ENCODE peak calls at places on chromosomes 12 and 14, in seven cellular contexts. X, Z, R, H, L, S and G are unnamed samples.

GRCh38 chr14:71532349-71532748 is 399.9 kb upstream of the RGS6 start:
- DNase-seq in H (no peak), R (no peak), L (no peak), X (peak; percentile 84), S (no peak), Z (no peak), G (no peak)

GRCh38 chr12:12538535-12538934 is 24.1 kb downstream of the DUSP16 start:
- DNase-seq in Z (no peak), X (no peak), R (no peak), S (no peak), L (no peak), H (no peak), G (no peak)

GRCh38 chr14:90624228-90624627 is 192.0 kb downstream of the TTC7B start:
- DNase-seq in X (peak; percentile 58), L (no peak), R (no peak), H (no peak), Z (peak; percentile 83), S (no peak), G (peak; percentile 61)

GRCh38 chr12:45540661-45541341 is 188.7 kb upstream of the ARID2 start:
- DNase-seq in H (no peak), S (no peak), X (no peak), Z (no peak), R (no peak), L (no peak), G (no peak)

GRCh38 chr14:60085085-60085484 is 6.6 kb upstream of the PCNX4 start:
- DNase-seq in Z (no peak), X (peak; percentile 71), H (no peak), L (no peak), S (no peak), R (no peak), G (no peak)

GRCh38 chr14:91416744-91417133 is 881 bp downstream of the CCDC88C start:
- DNase-seq in S (no peak), X (no peak), Z (no peak), H (no peak), L (no peak), R (no peak), G (no peak)

GRCh38 chr12:13198921-13199320 is 2.4 kb downstream of the EMP1 start:
- DNase-seq in Z (peak; percentile 46), S (no peak), X (peak; percentile 84), L (no peak), R (no peak), H (no peak), G (no peak)

GRCh38 chr12:124507188-124508109 is 60.0 kb downstream of the NCOR2 start:
- DNase-seq in R (no peak), L (no peak), S (no peak), Z (peak; percentile 89), X (peak; percentile 42), H (no peak), G (no peak)

GRCh38 chr12:67881565-67881964 is 107.7 kb upstream of the IFNG-AS1 start:
- DNase-seq in L (no peak), Z (no peak), S (no peak), X (no peak), R (no peak), H (no peak), G (no peak)

GRCh38 chr14:87873741-87874140 is 119.2 kb downstream of the GALC start:
- DNase-seq in S (no peak), R (no peak), H (no peak), X (peak; percentile 57), L (no peak), Z (no peak), G (no peak)

GRCh38 chr12:20436367-20436766 is 68.0 kb downstream of the PDE3A start:
- DNase-seq in R (no peak), H (no peak), Z (no peak), X (no peak), S (no peak), L (no peak), G (no peak)

GRCh38 chr12:94725375-94726168 is 75.2 kb upstream of the TMCC3 start:
- DNase-seq in R (peak; percentile 17), X (peak; percentile 66), H (no peak), S (no peak), L (no peak), Z (peak; percentile 47), G (no peak)

DNA sequence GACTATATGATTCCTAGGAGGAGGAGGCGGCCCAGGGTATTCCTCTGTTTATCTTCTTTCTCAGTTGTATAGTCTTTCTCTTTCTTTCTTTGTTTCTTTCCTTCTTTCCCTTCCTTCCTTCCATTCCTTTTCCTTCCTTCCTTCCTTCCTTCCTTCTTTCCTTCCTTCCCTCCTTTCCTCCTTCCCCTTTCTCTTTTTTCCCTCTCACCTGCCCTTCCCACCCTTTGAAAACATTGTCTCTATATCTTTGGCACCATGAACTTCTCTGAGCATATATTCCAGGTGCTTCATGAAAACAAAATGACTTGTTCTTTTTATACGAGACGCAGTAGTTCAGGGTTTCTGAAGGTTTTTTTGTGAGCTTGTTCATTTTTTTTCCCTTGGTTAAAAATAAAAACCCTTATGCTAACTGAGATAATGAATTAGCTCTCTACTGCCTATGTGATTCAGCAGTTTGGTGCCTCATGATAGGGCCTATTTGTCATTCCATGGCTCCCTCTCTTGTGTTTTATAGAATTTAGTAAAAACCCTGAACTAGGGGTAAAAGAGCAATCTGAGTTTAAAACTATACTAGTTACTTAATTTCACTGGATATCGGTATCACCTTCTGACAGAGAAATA is 3.2 kb upstream of the TESPA1 start:
- DNase-seq in S (no peak), R (no peak), L (no peak), H (no peak), X (no peak), Z (no peak), G (no peak)
- H3K27ac ChIP-seq in S (peak overlapping the region; percentile 36), R (no peak overlapping the region), L (no peak overlapping the region), H (no peak overlapping the region), X (no peak overlapping the region), Z (no peak overlapping the region), G (no peak overlapping the region)

GRCh38 chr12:3226285-3226684 is 149.1 kb downstream of the TSPAN9 start:
- DNase-seq in L (no peak), Z (peak; percentile 46), X (no peak), S (no peak), R (no peak), H (no peak), G (no peak)

GRCh38 chr12:3224530-3224903 is 147.3 kb downstream of the TSPAN9 start:
- DNase-seq in X (no peak), R (no peak), Z (no peak), H (no peak), S (no peak), L (no peak), G (no peak)

GRCh38 chr12:3225796-3226180 is 148.6 kb downstream of the TSPAN9 start:
- DNase-seq in X (no peak), H (no peak), S (no peak), Z (peak; percentile 83), R (no peak), L (no peak), G (no peak)

GRCh38 chr12:3223601-3224529 is 146.7 kb downstream of the TSPAN9 start:
- DNase-seq in Z (no peak), H (no peak), X (no peak), L (no peak), S (no peak), R (peak; percentile 70), G (no peak)

DNA sequence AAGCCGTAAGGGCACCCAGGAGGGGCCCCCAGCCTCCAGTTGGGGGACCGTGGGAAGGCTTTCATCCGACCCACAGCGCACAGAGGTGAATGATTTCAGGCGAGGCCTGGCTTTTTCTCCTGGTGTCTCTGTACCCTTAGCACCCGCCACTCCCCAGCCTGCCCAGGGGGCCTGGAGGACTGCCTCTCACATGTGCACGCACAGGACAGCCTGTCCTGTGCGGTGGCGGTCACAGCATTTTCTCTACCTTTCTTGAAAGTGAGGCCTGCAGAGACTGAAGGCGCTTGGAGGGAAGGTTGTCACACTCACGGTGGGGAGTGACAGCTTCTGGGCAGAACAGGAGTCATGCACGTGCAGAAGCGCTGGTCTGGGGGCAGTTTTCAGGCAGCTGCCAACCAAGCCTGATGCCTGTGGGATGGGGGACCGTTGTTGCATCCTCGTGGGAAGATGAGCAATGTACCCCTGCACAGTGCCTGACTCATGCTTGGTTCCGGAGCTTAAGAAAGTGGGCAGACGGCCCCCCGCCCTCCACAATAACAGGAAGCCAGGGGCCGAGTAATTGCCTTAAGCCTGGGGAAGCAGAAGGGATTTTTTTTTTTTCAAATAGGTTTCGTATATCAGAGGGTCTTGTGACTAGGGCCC is 148.1 kb downstream of the TSPAN9 start:
- DNase-seq in L (no peak), R (no peak), S (no peak), Z (peak; percentile 92), X (peak; percentile 42), H (no peak), G (no peak)
- H3K27ac ChIP-seq in L (no peak overlapping the region), R (peak overlapping the region; percentile 69), S (no peak overlapping the region), Z (peak overlapping the region; percentile 79), X (no peak overlapping the region), H (no peak overlapping the region), G (no peak overlapping the region)

GRCh38 chr12:32549675-32550079 is 129.4 kb upstream of the DNM1L start:
- DNase-seq in Z (peak; percentile 58), H (no peak), S (no peak), L (no peak), X (peak; percentile 64), R (no peak), G (peak; percentile 79)
- H3K27ac ChIP-seq in Z (peak overlapping the region; percentile 30), H (no peak overlapping the region), S (no peak overlapping the region), L (no peak overlapping the region), X (peak overlapping the region; percentile 2), R (peak overlapping the region; percentile 53), G (peak overlapping the region; percentile 90)

GRCh38 chr14:68145036-68145435 is 325.5 kb downstream of the RAD51B start:
- DNase-seq in L (no peak), Z (no peak), H (no peak), X (no peak), S (no peak), R (no peak), G (no peak)
- H3K27ac ChIP-seq in L (no peak overlapping the region), Z (peak overlapping the region; percentile 97), H (no peak overlapping the region), X (no peak overlapping the region), S (no peak overlapping the region), R (no peak overlapping the region), G (peak overlapping the region; percentile 72)

DNA sequence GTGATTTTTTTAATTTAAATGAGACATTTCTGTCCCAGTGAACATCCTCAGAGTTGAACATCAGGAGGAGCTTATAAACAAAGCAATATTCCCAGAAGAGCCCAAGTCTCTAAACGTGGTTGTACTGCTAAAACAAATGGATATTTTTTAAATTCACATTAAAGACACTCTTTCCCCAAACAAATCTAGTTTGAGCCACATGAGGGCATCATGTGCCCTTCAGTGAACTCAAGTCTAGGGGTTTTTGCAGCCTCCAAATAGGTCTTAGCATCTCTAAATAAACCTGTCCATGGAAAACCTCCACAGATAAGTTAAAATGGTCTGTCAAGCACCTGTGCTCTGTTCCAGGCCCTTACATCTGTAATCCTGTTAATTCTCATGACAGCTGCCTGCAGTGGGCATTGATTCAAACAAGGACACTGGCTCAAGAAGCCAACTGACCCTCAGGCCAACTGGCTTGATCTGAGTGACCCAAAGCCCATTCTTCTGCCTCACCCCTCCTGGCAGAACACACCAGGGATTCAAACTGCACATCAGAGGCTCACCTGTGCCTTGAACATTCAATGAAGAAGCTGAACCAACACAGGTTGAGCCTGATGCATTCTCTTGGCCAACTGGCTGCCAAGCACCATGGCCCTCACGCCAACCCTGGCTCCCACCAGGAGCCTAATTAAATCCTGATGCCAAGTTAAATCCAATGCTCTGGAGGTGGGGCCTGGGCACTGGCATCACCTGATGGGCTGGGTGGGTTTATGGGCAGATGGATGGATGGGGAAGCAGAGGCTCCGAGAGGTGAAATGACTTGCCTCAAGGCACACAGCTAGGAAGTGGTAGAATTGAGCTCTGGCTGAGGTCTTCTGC is 8.6 kb downstream of the ISCU start:
- DNase-seq in X (peak; percentile 77), S (no peak), H (no peak), R (peak; percentile 30), Z (peak; percentile 60), L (no peak), G (no peak)
- H3K27ac ChIP-seq in X (no peak overlapping the region), S (peak overlapping the region; percentile 16), H (no peak overlapping the region), R (no peak overlapping the region), Z (no peak overlapping the region), L (peak overlapping the region; percentile 91), G (no peak overlapping the region)